ENCODE peak calls at places on chromosomes 4 and X, in five cellular contexts. One of them, this sample, is unnamed.

GRCh38 chrX:16843208-16843909 is 26.8 kb downstream of the RBBP7 start:
- DNase-seq in transverse colon: no peak
- DNase-seq in GM12864: no peak
- DNase-seq in omental fat pad: no peak
- DNase-seq in upper lobe of right lung: no peak
- DNase-seq in this sample: no peak

GRCh38 chr4:120694973-120695372 is 227.6 kb downstream of the PRDM5 start:
- DNase-seq in omental fat pad: peak
- DNase-seq in transverse colon: peak
- DNase-seq in upper lobe of right lung: no peak
- DNase-seq in GM12864: no peak
- DNase-seq in this sample: no peak

GRCh38 chr4:173527103-173527876 is 2.7 kb downstream of the HAND2 start:
- DNase-seq in GM12864: no peak
- DNase-seq in transverse colon: no peak
- DNase-seq in omental fat pad: no peak
- DNase-seq in upper lobe of right lung: no peak
- DNase-seq in this sample: peak

GRCh38 chr4:139660518-139661149 is 5.0 kb upstream of the MGST2 start:
- DNase-seq in omental fat pad: no peak
- DNase-seq in GM12864: no peak
- DNase-seq in transverse colon: no peak
- DNase-seq in upper lobe of right lung: no peak
- DNase-seq in this sample: no peak

GRCh38 chrX:150845091-150845490 is 53.4 kb downstream of the CD99L2 start:
- DNase-seq in GM12864: no peak
- DNase-seq in omental fat pad: no peak
- DNase-seq in transverse colon: no peak
- DNase-seq in upper lobe of right lung: no peak
- DNase-seq in this sample: no peak

GRCh38 chrX:107298276-107298675 is 91.9 kb downstream of the DNAAF6 start:
- DNase-seq in omental fat pad: no peak
- DNase-seq in GM12864: no peak
- DNase-seq in transverse colon: no peak
- DNase-seq in upper lobe of right lung: no peak
- DNase-seq in this sample: no peak

GRCh38 chr4:144734522-144734921 is 88.6 kb downstream of the HHIP start:
- DNase-seq in upper lobe of right lung: no peak
- DNase-seq in omental fat pad: no peak
- DNase-seq in transverse colon: no peak
- DNase-seq in GM12864: no peak
- DNase-seq in this sample: no peak

GRCh38 chrX:129996120-129996519 is 13.7 kb downstream of the BCORL1 start:
- DNase-seq in omental fat pad: no peak
- DNase-seq in upper lobe of right lung: no peak
- DNase-seq in GM12864: no peak
- DNase-seq in transverse colon: no peak
- DNase-seq in this sample: no peak

DNA sequence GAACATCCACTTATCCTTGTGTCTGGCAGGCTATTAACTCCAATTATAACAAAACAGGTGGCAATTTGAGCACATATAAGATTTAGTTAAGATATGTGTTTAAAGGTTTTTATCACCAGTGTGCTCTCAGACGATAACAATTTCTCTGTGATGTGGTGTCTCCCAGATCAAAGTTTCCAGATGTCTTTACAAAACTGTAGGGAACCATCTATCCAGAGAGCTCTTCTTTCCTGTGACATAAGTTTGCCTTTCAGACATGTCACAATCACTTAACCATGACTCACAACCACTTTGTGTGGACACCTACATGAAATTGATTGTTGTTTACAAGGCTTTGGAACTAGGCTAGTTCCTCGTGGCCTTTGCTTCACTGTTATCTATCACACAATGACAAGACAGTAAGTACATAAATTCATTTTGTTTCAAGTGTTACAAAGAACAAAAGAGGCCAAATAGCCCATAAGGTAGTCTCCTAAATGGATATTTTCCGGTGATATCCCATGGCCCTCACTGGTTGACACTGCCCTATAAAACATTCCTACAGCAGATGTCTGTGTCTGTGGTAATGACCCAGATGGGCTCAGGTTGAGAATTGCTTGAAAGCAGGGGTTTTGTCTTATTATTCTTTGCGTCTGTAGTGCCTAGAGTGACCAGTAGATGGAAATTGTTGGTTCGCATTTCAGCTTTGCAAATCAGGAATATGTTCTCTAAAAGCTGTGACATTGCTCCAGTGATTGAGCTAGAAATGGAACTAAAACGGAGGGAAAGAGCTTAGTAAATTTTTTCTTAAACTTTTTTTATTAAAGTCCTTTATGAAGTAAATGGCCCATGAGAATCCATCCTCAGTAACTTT is 297.8 kb upstream of the FAM241A start:
- DNase-seq in transverse colon: no peak
- DNase-seq in omental fat pad: no peak
- DNase-seq in upper lobe of right lung: no peak
- DNase-seq in GM12864: no peak
- DNase-seq in this sample: no peak
- TF ChIP-seq CTCF in transverse colon: no peak
- TF ChIP-seq CTCF in omental fat pad: no peak
- TF ChIP-seq CTCF in upper lobe of right lung: no peak
- TF ChIP-seq CTCF in GM12864: peak
- TF ChIP-seq CTCF in this sample: no peak

DNA sequence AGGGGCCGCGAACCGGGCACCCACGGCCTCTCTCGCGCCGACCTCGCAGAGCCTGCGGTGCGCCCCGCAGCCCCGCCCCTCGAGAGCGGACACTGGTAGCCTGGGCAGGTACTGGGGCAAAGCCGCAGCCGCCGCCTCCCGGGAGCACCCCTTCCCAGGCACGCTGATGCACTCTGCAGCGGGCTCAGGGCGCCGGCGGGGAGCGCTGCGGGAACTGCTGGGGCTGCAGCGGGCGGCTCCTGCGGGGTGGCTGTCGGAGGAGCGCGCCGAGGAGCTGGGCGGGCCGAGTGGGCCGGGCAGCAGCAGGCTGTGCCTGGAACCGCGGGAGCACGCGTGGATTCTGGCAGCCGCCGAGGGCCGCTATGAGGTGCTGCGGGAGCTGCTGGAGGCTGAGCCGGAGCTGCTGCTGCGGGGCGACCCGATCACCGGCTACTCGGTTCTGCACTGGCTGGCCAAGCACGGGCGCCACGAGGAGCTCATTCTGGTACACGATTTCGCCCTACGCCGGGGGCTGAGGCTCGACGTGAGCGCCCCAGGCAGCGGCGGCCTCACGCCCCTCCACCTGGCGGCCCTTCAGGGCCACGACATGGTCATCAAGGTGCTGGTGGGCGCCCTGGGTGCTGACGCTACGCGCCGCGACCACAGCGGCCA is 419 bp downstream of the SOWAHD start:
- DNase-seq in GM12864: no peak
- DNase-seq in transverse colon: peak
- DNase-seq in upper lobe of right lung: no peak
- DNase-seq in omental fat pad: no peak
- DNase-seq in this sample: no peak
- TF ChIP-seq CTCF in GM12864: peak
- TF ChIP-seq CTCF in transverse colon: no peak
- TF ChIP-seq CTCF in upper lobe of right lung: no peak
- TF ChIP-seq CTCF in omental fat pad: no peak
- TF ChIP-seq CTCF in this sample: no peak

GRCh38 chr4:3747582-3747906 is 18.6 kb upstream of the ADRA2C start:
- DNase-seq in GM12864: no peak
- DNase-seq in transverse colon: no peak
- DNase-seq in omental fat pad: no peak
- DNase-seq in upper lobe of right lung: no peak
- DNase-seq in this sample: no peak
- TF ChIP-seq CTCF in GM12864: peak
- TF ChIP-seq CTCF in transverse colon: peak
- TF ChIP-seq CTCF in omental fat pad: no peak
- TF ChIP-seq CTCF in upper lobe of right lung: peak
- TF ChIP-seq CTCF in this sample: peak

GRCh38 chrX:44012484-44013096 is 39.4 kb upstream of the NDP start:
- DNase-seq in upper lobe of right lung: peak
- DNase-seq in omental fat pad: no peak
- DNase-seq in transverse colon: peak
- DNase-seq in GM12864: no peak
- DNase-seq in this sample: no peak
- TF ChIP-seq CTCF in upper lobe of right lung: no peak
- TF ChIP-seq CTCF in omental fat pad: no peak
- TF ChIP-seq CTCF in transverse colon: no peak
- TF ChIP-seq CTCF in GM12864: no peak
- TF ChIP-seq CTCF in this sample: no peak

GRCh38 chrX:76420237-76420636 is 7.3 kb upstream of the MAGEE1 start:
- DNase-seq in upper lobe of right lung: no peak
- DNase-seq in GM12864: no peak
- DNase-seq in transverse colon: no peak
- DNase-seq in omental fat pad: no peak
- DNase-seq in this sample: no peak
- TF ChIP-seq CTCF in upper lobe of right lung: no peak
- TF ChIP-seq CTCF in GM12864: no peak
- TF ChIP-seq CTCF in transverse colon: no peak
- TF ChIP-seq CTCF in omental fat pad: no peak
- TF ChIP-seq CTCF in this sample: no peak

DNA sequence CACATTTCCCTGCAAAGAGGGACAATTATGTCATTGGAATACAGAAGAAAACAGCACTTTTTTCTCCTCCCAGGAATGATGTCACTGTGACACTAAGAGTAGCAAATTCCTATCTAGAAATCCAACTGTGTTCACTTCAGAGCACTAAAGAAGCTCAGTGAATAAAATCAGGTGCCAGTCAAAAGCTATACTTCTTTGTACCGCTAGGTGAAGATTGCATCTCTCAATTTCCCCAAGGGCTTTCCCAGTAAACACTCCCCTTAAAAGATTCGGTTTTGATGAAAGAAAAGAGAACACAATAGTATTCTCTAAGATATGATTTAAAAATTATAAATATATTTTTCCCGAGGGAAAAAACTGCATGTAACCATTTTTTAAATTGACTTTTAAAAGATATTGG is 104.7 kb upstream of the MID1 start:
- DNase-seq in transverse colon: no peak
- DNase-seq in GM12864: no peak
- DNase-seq in upper lobe of right lung: no peak
- DNase-seq in omental fat pad: no peak
- DNase-seq in this sample: peak
- TF ChIP-seq CTCF in transverse colon: peak
- TF ChIP-seq CTCF in GM12864: peak
- TF ChIP-seq CTCF in upper lobe of right lung: no peak
- TF ChIP-seq CTCF in omental fat pad: no peak
- TF ChIP-seq CTCF in this sample: no peak

GRCh38 chrX:72545990-72546389 is 26.7 kb downstream of the HDAC8 start:
- DNase-seq in upper lobe of right lung: no peak
- DNase-seq in GM12864: no peak
- DNase-seq in transverse colon: peak
- DNase-seq in omental fat pad: no peak
- DNase-seq in this sample: no peak
- TF ChIP-seq CTCF in upper lobe of right lung: no peak
- TF ChIP-seq CTCF in GM12864: no peak
- TF ChIP-seq CTCF in transverse colon: no peak
- TF ChIP-seq CTCF in omental fat pad: no peak
- TF ChIP-seq CTCF in this sample: no peak

This sample was measured in GM10248.